ENCODE peak calls at places on chromosomes 4 and X, in six cellular contexts. R is kidney epithelial cell, U is cardiac fibroblast, Y is thoracic aorta, S is RWPE1, J is body of pancreas. D is an unnamed sample.

GRCh38 chr4:188971125-188971524 is 831.9 kb downstream of the TRIML1 start:
- DNase-seq in R (no peak), U (no peak), Y (no peak), S (peak), J (no peak), D (no peak)

GRCh38 chr4:144685916-144686315 is 40.0 kb downstream of the HHIP start:
- DNase-seq in R (no peak), U (no peak), Y (no peak), S (no peak), J (no peak), D (no peak)

GRCh38 chr4:140372607-140373327 is 679 bp upstream of the SCOC start:
- DNase-seq in R (no peak), U (peak), Y (no peak), S (peak), J (no peak), D (no peak)

GRCh38 chrX:153685751-153686676 is 1.7 kb upstream of the SLC6A8 start:
- DNase-seq in R (no peak), U (no peak), Y (no peak), S (no peak), J (no peak), D (no peak)

GRCh38 chr4:36254355-36254754 is 10.0 kb upstream of the ARAP2 start:
- DNase-seq in R (no peak), U (no peak), Y (no peak), S (no peak), J (no peak), D (no peak)

GRCh38 chrX:16839852-16840460 is 30.2 kb downstream of the RBBP7 start:
- DNase-seq in R (no peak), U (peak), Y (no peak), S (peak), J (no peak), D (no peak)

GRCh38 chrX:17154001-17154400 is 207.5 kb downstream of the REPS2 start:
- DNase-seq in R (no peak), U (no peak), Y (no peak), S (no peak), J (no peak), D (no peak)

GRCh38 chrX:54246866-54247265 is 63.8 kb upstream of the FAM120C start:
- DNase-seq in R (no peak), U (no peak), Y (no peak), S (no peak), J (no peak), D (no peak)

GRCh38 chrX:17669458-17669857 is 67.8 kb upstream of the SCML1 start:
- DNase-seq in R (no peak), U (no peak), Y (no peak), S (no peak), J (no peak), D (no peak)

GRCh38 chrX:45769919-45770582 is 569.4 kb upstream of the DIPK2B start:
- DNase-seq in R (peak), U (peak), Y (peak), S (peak), J (peak), D (peak)

GRCh38 chr4:56821394-56822263 is at the start of gene SPINK2:
- DNase-seq in R (no peak), U (no peak), Y (no peak), S (peak), J (peak), D (no peak)

GRCh38 chr4:142567199-142567598 is 278.9 kb downstream of the INPP4B start:
- DNase-seq in R (no peak), U (no peak), Y (no peak), S (no peak), J (peak), D (no peak)

GRCh38 chr4:167428172-167428571 is 193.9 kb upstream of the SPOCK3 start:
- DNase-seq in R (peak), U (peak), Y (no peak), S (no peak), J (peak), D (no peak)

GRCh38 chr4:8383451-8384160 is 56.9 kb downstream of the ACOX3 start:
- DNase-seq in R (no peak), U (peak), Y (no peak), S (no peak), J (peak), D (no peak)

GRCh38 chrX:51892921-51893745 is at the start of gene MAGED1:
- DNase-seq in R (peak), U (peak), Y (peak), S (peak), J (peak), D (peak)

GRCh38 chr4:40842318-40842717 is 92.6 kb downstream of the NSUN7 start:
- DNase-seq in R (no peak), U (peak), Y (no peak), S (no peak), J (peak), D (no peak)

GRCh38 chr4:5751918-5752802 is 41.2 kb downstream of the EVC start:
- DNase-seq in R (peak), U (peak), Y (no peak), S (no peak), J (no peak), D (no peak)

GRCh38 chr4:83644677-83645639 is 109.0 kb downstream of the GPAT3 start:
- DNase-seq in R (peak), U (peak), Y (no peak), S (peak), J (peak), D (no peak)

GRCh38 chrX:39196192-39197102 is 395.2 kb downstream of the MID1IP1 start:
- DNase-seq in R (peak), U (peak), Y (no peak), S (peak), J (peak), D (no peak)

GRCh38 chr4:15689540-15689939 is 7.9 kb downstream of the FAM200B start:
- DNase-seq in R (no peak), U (peak), Y (no peak), S (no peak), J (peak), D (no peak)

GRCh38 chr4:113243312-113243711 is 193.9 kb downstream of the ANK2 start:
- DNase-seq in R (no peak), U (no peak), Y (no peak), S (no peak), J (no peak), D (no peak)

GRCh38 chr4:40672528-40673522 is 43.2 kb upstream of the RBM47 start:
- DNase-seq in R (peak), U (peak), Y (no peak), S (peak), J (peak), D (no peak)

GRCh38 chr4:180665994-180666818 is 1577.0 kb upstream of the TENM3 start:
- DNase-seq in R (peak), U (peak), Y (no peak), S (peak), J (peak), D (no peak)
- TF ChIP-seq CTCF in R (peak), U (peak), Y (no peak), S (peak), J (peak), D (peak)

DNA sequence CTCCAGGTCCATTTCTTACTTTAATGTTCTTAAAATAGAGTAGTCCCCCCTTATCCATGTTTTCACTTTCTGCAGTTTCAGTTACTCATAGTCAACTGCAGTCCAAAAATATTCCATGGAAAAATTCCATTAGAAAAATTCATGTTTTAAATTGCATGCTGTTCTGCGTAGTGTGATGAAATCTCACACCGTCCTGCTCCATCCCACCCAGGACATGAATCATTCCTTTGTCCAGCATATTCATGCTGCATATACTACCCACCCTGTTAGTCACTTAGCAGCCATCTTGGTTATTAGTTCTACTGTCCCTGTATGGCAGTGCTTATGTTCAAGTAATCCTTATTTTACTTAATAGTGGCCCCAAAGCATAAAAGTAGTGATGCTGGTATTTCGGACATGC is 5.4 kb upstream of the PDLIM5 start:
- DNase-seq in R (no peak), U (peak), Y (no peak), S (peak), J (no peak), D (no peak)
- TF ChIP-seq CTCF in R (no peak), U (no peak), Y (no peak), S (no peak), J (no peak), D (no peak)

DNA sequence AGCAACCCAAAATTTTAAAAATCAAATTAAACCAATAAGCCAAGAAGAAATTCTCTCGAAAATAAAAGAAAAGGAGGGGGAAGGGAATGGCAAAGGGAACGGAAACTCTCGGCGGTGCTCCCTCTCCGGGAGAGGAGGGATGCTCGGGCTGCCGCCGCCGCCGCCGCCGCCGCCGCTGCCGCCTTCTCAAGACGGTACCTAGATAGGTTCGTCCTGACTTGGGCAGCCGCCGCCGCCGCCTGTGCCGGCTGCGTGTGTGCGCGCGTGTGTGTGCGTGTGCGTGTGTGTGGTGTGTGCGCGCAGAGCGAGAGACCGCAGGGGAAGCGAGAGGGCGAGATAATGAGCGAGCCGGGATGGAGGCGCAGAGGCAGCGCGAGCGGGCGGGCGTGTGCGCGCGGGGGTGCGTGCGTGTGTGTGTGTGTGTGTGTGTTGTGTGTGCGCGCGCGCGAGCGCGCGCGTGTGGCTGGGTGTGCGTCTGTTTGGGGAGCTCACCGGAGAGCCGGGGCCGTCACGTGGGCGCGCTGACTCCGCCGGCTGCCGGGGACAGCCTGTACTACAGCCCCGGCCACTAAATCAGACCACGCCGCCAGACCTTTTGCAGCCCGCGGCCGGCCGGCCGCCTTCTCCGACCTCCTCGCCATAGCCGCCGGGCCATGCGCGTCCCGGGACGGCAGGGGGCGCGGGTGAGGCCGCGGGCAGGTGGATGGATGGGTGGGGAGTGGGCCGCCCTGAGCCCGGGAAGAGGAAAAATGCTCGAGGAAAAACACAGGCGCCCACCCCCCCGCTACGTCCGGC is 111.6 kb downstream of the DHX15 start:
- DNase-seq in R (peak), U (peak), Y (peak), S (peak), J (peak), D (peak)
- TF ChIP-seq CTCF in R (peak), U (peak), Y (peak), S (peak), J (peak), D (peak)

GRCh38 chr4:179624768-179625181 is 2182.5 kb upstream of the AGA start:
- DNase-seq in R (peak), U (peak), Y (no peak), S (no peak), J (peak), D (no peak)

GRCh38 chr4:179625391-179625790 is 2183.2 kb upstream of the AGA start:
- DNase-seq in R (peak), U (peak), Y (no peak), S (peak), J (no peak), D (no peak)

DNA sequence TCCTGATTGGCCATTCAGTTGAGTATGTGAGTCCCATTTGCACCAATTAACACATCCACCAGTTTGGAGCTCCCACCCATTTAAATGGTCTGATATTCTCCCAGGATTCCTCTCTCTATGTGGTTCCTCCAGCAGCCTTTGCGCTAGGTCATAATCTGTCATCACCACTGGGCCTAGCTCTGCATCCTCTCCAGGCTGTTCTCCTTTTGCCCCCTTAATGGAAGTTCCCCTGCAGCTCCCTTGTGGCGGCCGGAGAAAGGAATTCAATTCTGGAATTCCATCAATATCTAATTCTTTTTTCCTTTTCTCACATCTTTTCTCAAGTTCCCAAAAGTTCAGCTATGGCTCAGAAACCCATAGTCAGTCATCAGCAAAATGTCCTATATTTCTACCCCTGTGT is 2184.4 kb upstream of the AGA start:
- DNase-seq in R (no peak), U (no peak), Y (no peak), S (no peak), J (no peak), D (no peak)
- TF ChIP-seq CTCF in R (no peak), U (no peak), Y (no peak), S (no peak), J (no peak), D (no peak)

GRCh38 chr4:173752610-173753009 is 222.6 kb upstream of the HAND2 start:
- DNase-seq in R (no peak), U (peak), Y (no peak), S (no peak), J (peak), D (no peak)
- TF ChIP-seq CTCF in R (peak), U (peak), Y (peak), S (peak), J (peak), D (no peak)

GRCh38 chr4:85486425-85487101 is 11.6 kb downstream of the ARHGAP24 start:
- DNase-seq in R (no peak), U (peak), Y (no peak), S (peak), J (no peak), D (no peak)
- TF ChIP-seq CTCF in R (no peak), U (no peak), Y (no peak), S (no peak), J (no peak), D (no peak)

D was measured in esophagus squamous epithelium.